ENCODE peak calls at places on chromosomes 3 and 15, in five cellular contexts. F, M, C, L and Z are unnamed samples.

GRCh38 chr3:56556908-56557814 is at the start of gene CCDC66:
- DNase-seq in M (peak), L (peak), F (peak), C (peak), Z (peak)

GRCh38 chr3:125386811-125387210 is 11.7 kb upstream of the ZNF148 start:
- DNase-seq in F (no peak), M (no peak), L (no peak), C (no peak), Z (no peak)

GRCh38 chr15:80982205-80982604 is 7.4 kb downstream of the MESD start:
- DNase-seq in L (no peak), C (no peak), M (no peak), F (no peak), Z (no peak)

GRCh38 chr15:100111103-100112060 is 230.4 kb downstream of the ADAMTS17 start:
- DNase-seq in L (no peak), F (peak), M (peak), C (no peak), Z (no peak)

GRCh38 chr15:46297766-46298165 is 662.9 kb downstream of the SQOR start:
- DNase-seq in F (no peak), M (no peak), C (no peak), L (no peak), Z (no peak)

GRCh38 chr15:89814112-89814742 is 425 bp downstream of the ANPEP start:
- DNase-seq in F (no peak), L (no peak), C (no peak), M (no peak), Z (no peak)

GRCh38 chr3:194397757-194398312 is 1.2 kb downstream of the GP5 start:
- DNase-seq in C (no peak), M (no peak), F (no peak), L (no peak), Z (no peak)

GRCh38 chr3:24523988-24524727 is 29.5 kb upstream of the THRB start:
- DNase-seq in L (no peak), C (no peak), F (no peak), M (no peak), Z (no peak)

GRCh38 chr3:77460326-77460725 is 420.4 kb downstream of the ROBO2 start:
- DNase-seq in C (no peak), L (no peak), F (no peak), M (no peak), Z (no peak)

GRCh38 chr15:83698294-83698693 is 44.4 kb downstream of the ADAMTSL3 start:
- DNase-seq in M (peak), C (no peak), L (no peak), F (no peak), Z (no peak)

GRCh38 chr3:72977463-72977862 is 19.1 kb upstream of the PPP4R2 start:
- DNase-seq in M (no peak), C (no peak), F (no peak), L (no peak), Z (no peak)